ENCODE peak calls at places on chromosomes 2 and 18, in six cellular contexts. Q, S, B, Z, U and A are unnamed samples.
A peak's percentile ranks its signal among the peaks of the same experiment; 100 is the strongest.

GRCh38 chr18:5144629-5145028 is 52.4 kb downstream of the AKAIN1 start:
- DNase-seq in Q (peak; percentile 33), S (no peak), B (peak; percentile 1), Z (no peak), U (no peak), A (no peak)

GRCh38 chr2:216633616-216634316 is 546 bp downstream of the IGFBP2 start:
- DNase-seq in Q (no peak), S (no peak), B (no peak), Z (peak; percentile 28), U (no peak), A (no peak)

GRCh38 chr18:42860011-42860410 is 255.5 kb downstream of the RIT2 start:
- DNase-seq in Q (peak; percentile 36), S (no peak), B (peak; percentile 12), Z (no peak), U (no peak), A (no peak)

GRCh38 chr2:133452561-133452960 is 115.7 kb downstream of the NCKAP5 start:
- DNase-seq in Q (no peak), S (no peak), B (peak; percentile 99), Z (peak; percentile 69), U (no peak), A (no peak)

GRCh38 chr2:30232801-30233130 is 1.4 kb downstream of the LBH start:
- DNase-seq in Q (no peak), S (no peak), B (no peak), Z (peak; percentile 33), U (peak; percentile 59), A (no peak)

GRCh38 chr2:109395487-109396337 is 218.1 kb downstream of the SEPTIN10 start:
- DNase-seq in Q (no peak), S (no peak), B (no peak), Z (no peak), U (no peak), A (no peak)

GRCh38 chr18:51447351-51447896 is 249.9 kb upstream of the MEX3C start:
- DNase-seq in Q (no peak), S (no peak), B (peak; percentile 25), Z (no peak), U (no peak), A (no peak)

GRCh38 chr2:8259106-8259840 is 422.6 kb upstream of the ID2 start:
- DNase-seq in Q (no peak), S (no peak), B (no peak), Z (no peak), U (no peak), A (no peak)

GRCh38 chr18:44851806-44852205 is 171.1 kb downstream of the SETBP1 start:
- DNase-seq in Q (no peak), S (no peak), B (no peak), Z (peak; percentile 68), U (no peak), A (no peak)

GRCh38 chr2:207334631-207335371 is 169.1 kb upstream of the KLF7 start:
- DNase-seq in Q (peak; percentile 100), S (peak; percentile 100), B (peak; percentile 99), Z (no peak), U (no peak), A (peak; percentile 27)

GRCh38 chr2:72981516-72981915 is 64.2 kb downstream of the EMX1 start:
- DNase-seq in Q (no peak), S (no peak), B (no peak), Z (no peak), U (no peak), A (no peak)

GRCh38 chr2:11829324-11829946 is 83.0 kb downstream of the LPIN1 start:
- DNase-seq in Q (peak; percentile 74), S (peak; percentile 34), B (peak; percentile 33), Z (peak; percentile 80), U (peak; percentile 76), A (peak; percentile 57)

GRCh38 chr2:226795281-226796011 is 4.2 kb downstream of the IRS1 start:
- DNase-seq in Q (peak; percentile 47), S (peak; percentile 56), B (no peak), Z (no peak), U (no peak), A (no peak)
- TF ChIP-seq CTCF in Q (peak; percentile 30), S (peak; percentile 24), B (peak; percentile 9), Z (no peak), U (no peak), A (no peak)

GRCh38 chr18:65255417-65255816 is 495.4 kb upstream of the CDH7 start:
- DNase-seq in Q (no peak), S (no peak), B (no peak), Z (no peak), U (no peak), A (no peak)
- TF ChIP-seq CTCF in Q (no peak), S (no peak), B (no peak), Z (no peak), U (no peak), A (no peak)

DNA sequence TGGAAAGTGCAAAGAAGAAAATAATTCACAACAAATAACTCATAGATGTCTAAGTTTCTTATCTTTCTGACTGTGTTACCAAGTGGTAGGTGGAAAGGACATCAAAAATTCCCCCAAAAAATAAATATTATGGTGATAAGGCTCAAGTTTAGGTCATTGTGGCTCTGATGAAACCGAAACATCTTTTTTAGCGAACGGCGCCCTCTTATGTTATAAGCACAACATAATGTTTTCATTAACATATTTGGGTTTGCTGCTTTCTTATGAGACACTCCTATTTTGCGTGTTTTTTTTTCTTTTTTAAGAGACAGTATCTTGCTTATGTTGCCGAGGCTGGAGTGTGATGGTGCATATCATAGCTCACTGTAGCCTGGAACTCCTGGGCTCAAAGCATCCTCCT is 38.6 kb upstream of the SLC35G4 start:
- DNase-seq in Q (peak; percentile 9), S (peak; percentile 24), B (no peak), Z (no peak), U (no peak), A (no peak)
- TF ChIP-seq CTCF in Q (no peak), S (peak; percentile 38), B (no peak), Z (peak; percentile 15), U (no peak), A (no peak)

DNA sequence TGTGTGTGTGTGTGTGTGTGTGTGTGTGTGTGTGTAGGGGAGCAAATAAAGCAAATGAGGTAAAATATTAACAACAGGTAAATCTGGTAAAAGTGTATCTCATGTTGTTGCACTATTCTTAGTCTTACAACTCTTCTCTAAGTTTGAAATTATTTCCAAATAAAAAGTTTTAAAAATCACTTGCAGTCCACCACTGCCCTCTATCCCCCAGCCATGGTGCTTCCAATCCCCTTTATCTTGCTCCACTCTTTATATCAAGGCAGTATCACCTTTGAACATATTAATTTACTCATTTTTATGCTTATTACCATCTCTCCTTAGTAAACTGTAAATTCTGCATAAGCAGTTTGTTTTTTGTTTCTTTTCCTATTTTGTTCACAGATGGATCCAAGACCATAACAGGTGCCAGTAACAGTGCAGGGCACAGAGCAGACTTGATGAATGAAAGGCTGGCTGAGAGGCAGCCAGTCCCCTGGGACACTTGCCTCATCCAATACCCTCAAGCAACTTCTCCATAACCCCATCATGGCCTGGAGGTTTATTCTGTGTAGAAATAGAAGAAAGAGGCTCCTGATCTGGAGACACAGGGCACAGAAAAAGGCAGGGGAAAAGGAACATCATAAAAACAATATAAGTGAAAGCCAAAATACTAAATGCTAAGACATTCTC is 67.6 kb downstream of the LDAH start:
- DNase-seq in Q (peak; percentile 7), S (peak; percentile 7), B (no peak), Z (no peak), U (no peak), A (no peak)
- TF ChIP-seq CTCF in Q (no peak), S (peak; percentile 43), B (no peak), Z (no peak), U (peak; percentile 26), A (no peak)

DNA sequence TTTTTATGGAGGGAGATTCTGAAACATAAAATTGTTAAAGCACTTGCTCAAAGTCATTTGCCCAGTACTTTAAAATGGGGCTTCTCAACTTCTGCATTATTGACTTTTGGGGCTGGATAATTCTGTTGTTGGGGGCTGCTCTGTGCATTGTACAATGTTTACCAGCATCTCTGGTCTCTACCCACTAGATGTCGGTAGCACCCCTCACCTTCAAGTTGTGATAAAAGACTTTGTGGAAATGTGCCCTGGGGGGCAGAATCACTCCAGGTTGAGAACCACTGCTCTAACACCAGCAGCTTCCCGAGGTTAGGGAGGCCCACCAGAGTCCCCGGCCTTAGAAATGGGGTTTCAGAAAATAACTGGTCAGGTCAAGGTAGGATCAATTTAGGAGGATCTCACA is 26.8 kb upstream of the CUL3 start:
- DNase-seq in Q (no peak), S (no peak), B (no peak), Z (peak; percentile 25), U (no peak), A (no peak)
- TF ChIP-seq CTCF in Q (no peak), S (no peak), B (no peak), Z (peak; percentile 66), U (peak; percentile 6), A (peak; percentile 29)

GRCh38 chr2:218406209-218406948 is 6.7 kb downstream of the CTDSP1 start:
- DNase-seq in Q (peak; percentile 94), S (peak; percentile 89), B (peak; percentile 85), Z (peak; percentile 97), U (peak; percentile 97), A (peak; percentile 93)
- TF ChIP-seq CTCF in Q (peak; percentile 83), S (peak; percentile 88), B (peak; percentile 85), Z (peak; percentile 86), U (peak; percentile 69), A (peak; percentile 93)

DNA sequence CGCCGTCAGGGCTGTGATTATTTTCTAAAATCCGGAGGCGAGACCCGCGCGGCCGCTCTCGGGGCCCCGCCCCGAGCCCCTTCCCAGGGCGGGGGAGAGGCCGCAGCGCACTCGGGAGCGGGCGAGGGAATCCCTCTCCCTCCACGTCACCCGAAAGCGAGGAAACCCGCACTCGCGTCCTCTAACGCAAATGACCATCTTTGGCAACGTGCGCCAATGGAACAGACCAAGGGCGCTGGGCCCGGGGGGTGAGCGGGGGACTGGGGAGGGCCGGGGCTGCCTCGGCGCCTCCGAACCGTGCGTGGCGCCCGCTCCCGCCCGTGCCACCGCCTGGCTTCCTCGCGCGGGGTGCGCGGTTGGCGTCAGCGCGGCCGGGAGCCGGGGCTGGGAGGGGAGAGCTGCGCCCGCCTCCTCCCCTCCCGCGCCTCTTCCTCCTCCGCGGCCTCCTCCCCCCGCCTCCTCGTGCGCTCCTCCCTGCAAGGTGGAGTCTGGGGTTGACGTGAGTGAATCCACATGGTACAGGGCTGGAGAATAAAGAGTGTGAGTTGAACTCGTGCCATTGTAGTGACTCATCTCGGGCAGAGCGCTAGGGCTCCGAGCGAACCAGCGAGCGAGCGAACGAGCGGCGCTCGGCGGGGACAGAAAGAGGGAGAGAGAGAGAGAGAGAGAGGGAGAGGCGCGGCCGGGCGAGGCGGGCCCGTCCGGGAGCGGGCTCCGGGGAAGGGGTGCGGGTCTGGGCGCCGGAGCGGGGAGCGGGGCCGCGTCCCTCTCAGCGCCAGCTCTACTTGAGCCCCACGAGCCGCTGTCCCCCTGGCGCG is at the start of gene FOSL2:
- DNase-seq in Q (peak; percentile 100), S (peak; percentile 100), B (peak; percentile 99), Z (peak; percentile 97), U (peak; percentile 82), A (peak; percentile 89)
- TF ChIP-seq CTCF in Q (no peak), S (peak; percentile 5), B (no peak), Z (peak; percentile 0), U (no peak), A (no peak)

GRCh38 chr2:378364-378763 is 90.5 kb upstream of the ALKAL2 start:
- DNase-seq in Q (no peak), S (no peak), B (peak; percentile 8), Z (no peak), U (no peak), A (no peak)
- TF ChIP-seq CTCF in Q (no peak), S (no peak), B (no peak), Z (no peak), U (no peak), A (no peak)

GRCh38 chr2:2269989-2270562 is 61.0 kb downstream of the MYT1L start:
- DNase-seq in Q (no peak), S (no peak), B (no peak), Z (no peak), U (no peak), A (no peak)
- TF ChIP-seq CTCF in Q (no peak), S (no peak), B (no peak), Z (no peak), U (no peak), A (no peak)

GRCh38 chr2:2843969-2844548 is 513.0 kb upstream of the MYT1L start:
- DNase-seq in Q (no peak), S (no peak), B (no peak), Z (peak; percentile 59), U (no peak), A (no peak)
- TF ChIP-seq CTCF in Q (no peak), S (no peak), B (no peak), Z (peak; percentile 67), U (no peak), A (no peak)